ENCODE peak calls at places on chromosomes 11 and 22, in seven cellular contexts. Q, C, G, V, Y, U and F are unnamed samples.

GRCh38 chr11:64884019-64884418 is 5.6 kb upstream of the EHD1 start:
- DNase-seq in U (no peak), Y (no peak), V (no peak), Q (no peak), G (no peak), C (no peak), F (no peak)

GRCh38 chr11:117842131-117842941 is 17.8 kb upstream of the FXYD2 start:
- DNase-seq in V (no peak), C (no peak), Y (no peak), G (no peak), Q (no peak), U (peak; percentile 17), F (no peak)

GRCh38 chr11:91798240-91798639 is 426.4 kb upstream of the FAT3 start:
- DNase-seq in V (no peak), Y (no peak), G (no peak), C (no peak), Q (no peak), U (no peak), F (no peak)

GRCh38 chr22:20117656-20118571 is 888 bp upstream of the TRMT2A start:
- DNase-seq in G (peak; percentile 43), U (no peak), C (peak; percentile 53), Q (peak; percentile 33), Y (no peak), V (peak; percentile 30), F (peak; percentile 47)

GRCh38 chr11:69123593-69124545 is 31.9 kb upstream of the SMIM38 start:
- DNase-seq in Y (no peak), Q (no peak), C (no peak), G (no peak), V (no peak), U (no peak), F (no peak)

GRCh38 chr22:29603358-29604191 is at the start of gene NF2:
- DNase-seq in U (peak; percentile 98), Y (peak; percentile 98), C (peak; percentile 99), G (peak; percentile 99), V (peak; percentile 100), Q (peak; percentile 99), F (peak; percentile 97)

GRCh38 chr22:36411589-36412258 is 24.0 kb upstream of the MYH9 start:
- DNase-seq in Q (peak; percentile 69), V (no peak), G (peak; percentile 19), Y (no peak), C (no peak), U (no peak), F (no peak)

GRCh38 chr11:20406484-20406883 is 19.0 kb downstream of the PRMT3 start:
- DNase-seq in V (no peak), C (no peak), U (no peak), Y (no peak), Q (no peak), G (no peak), F (no peak)

GRCh38 chr11:70270877-70271634 is 566 bp downstream of the PPFIA1 start:
- DNase-seq in Y (peak; percentile 47), V (peak; percentile 68), G (peak; percentile 46), C (no peak), Q (peak; percentile 45), U (no peak), F (peak; percentile 32)

GRCh38 chr11:59669611-59670009 is 773 bp upstream of the PATL1 start:
- DNase-seq in G (no peak), V (peak; percentile 80), U (peak; percentile 31), Y (peak; percentile 41), C (no peak), Q (no peak), F (no peak)

GRCh38 chr11:29306527-29306926 is 710.3 kb downstream of the KCNA4 start:
- DNase-seq in C (no peak), Y (peak; percentile 55), U (no peak), Q (no peak), G (no peak), V (peak; percentile 92), F (no peak)

GRCh38 chr11:121446752-121447156 is 5.4 kb upstream of the SORL1 start:
- DNase-seq in U (no peak), Y (peak; percentile 41), C (no peak), Q (no peak), G (no peak), V (peak; percentile 19), F (no peak)

GRCh38 chr11:102279641-102280170 is 37.6 kb upstream of the BIRC3 start:
- DNase-seq in C (no peak), V (peak; percentile 75), G (no peak), Q (peak; percentile 60), U (no peak), Y (peak; percentile 63), F (no peak)

GRCh38 chr22:46537221-46537945 is at the start of gene CELSR1:
- DNase-seq in Y (peak; percentile 55), Q (no peak), G (no peak), C (no peak), U (no peak), V (peak; percentile 40), F (no peak)

GRCh38 chr11:36376888-36377758 is 81.0 kb downstream of the PRR5L start:
- DNase-seq in Y (no peak), U (no peak), C (peak; percentile 72), G (peak; percentile 37), V (peak; percentile 71), Q (peak; percentile 84), F (peak; percentile 28)

GRCh38 chr11:73141309-73142127 is 600 bp downstream of the FCHSD2 start:
- DNase-seq in Y (peak; percentile 62), U (no peak), C (peak; percentile 40), G (peak; percentile 41), V (peak; percentile 88), Q (peak; percentile 79), F (peak; percentile 69)

GRCh38 chr11:47987781-47988180 is 7.4 kb downstream of the PTPRJ start:
- DNase-seq in G (no peak), Y (no peak), C (no peak), Q (no peak), U (peak; percentile 33), V (no peak), F (no peak)

GRCh38 chr11:105468154-105468553 is 141.7 kb upstream of the GRIA4 start:
- DNase-seq in V (peak; percentile 48), G (no peak), U (no peak), C (no peak), Q (no peak), Y (no peak), F (no peak)

GRCh38 chr22:45317551-45318167 is 7.9 kb downstream of the FAM118A start:
- DNase-seq in U (peak; percentile 83), Y (peak; percentile 9), C (no peak), V (peak; percentile 64), G (peak; percentile 59), Q (no peak), F (peak; percentile 34)

GRCh38 chr22:30031328-30031727 is 48.9 kb upstream of the HORMAD2 start:
- DNase-seq in C (no peak), U (no peak), G (no peak), V (no peak), Q (no peak), Y (no peak), F (no peak)

GRCh38 chr11:20599424-20600346 is at the start of gene SLC6A5:
- DNase-seq in U (no peak), V (peak; percentile 73), Q (peak; percentile 69), G (no peak), Y (peak; percentile 33), C (no peak), F (no peak)

GRCh38 chr11:26842458-26842841 is 120.6 kb upstream of the SLC5A12 start:
- DNase-seq in U (no peak), G (no peak), C (no peak), Y (no peak), V (peak; percentile 75), Q (no peak), F (no peak)

GRCh38 chr22:43886231-43886630 is 5.6 kb downstream of the PNPLA5 start:
- DNase-seq in C (no peak), U (no peak), Y (no peak), Q (no peak), V (no peak), G (no peak), F (no peak)

GRCh38 chr11:15800121-15800800 is 556.1 kb downstream of the SOX6 start:
- DNase-seq in V (peak; percentile 92), Y (peak; percentile 4), Q (no peak), G (no peak), C (no peak), U (peak; percentile 44), F (no peak)

GRCh38 chr11:128210148-128210940 is 377.0 kb downstream of the ETS1 start:
- DNase-seq in C (no peak), G (no peak), U (peak; percentile 37), V (peak; percentile 96), Q (no peak), Y (peak; percentile 100), F (no peak)

GRCh38 chr22:38832005-38832978 is 11.5 kb downstream of the NPTXR start:
- DNase-seq in G (no peak), C (no peak), Y (no peak), V (no peak), Q (no peak), U (no peak), F (no peak)

GRCh38 chr22:46019351-46019750 is 42.4 kb upstream of the WNT7B start:
- DNase-seq in V (no peak), U (no peak), C (no peak), G (no peak), Y (peak; percentile 51), Q (no peak), F (no peak)

GRCh38 chr11:15720460-15720859 is 605.7 kb downstream of the INSC start:
- DNase-seq in U (no peak), C (no peak), G (no peak), Q (no peak), Y (no peak), V (peak; percentile 33), F (no peak)

GRCh38 chr11:103794262-103794661 is 242.2 kb upstream of the DDI1 start:
- DNase-seq in Y (no peak), U (no peak), G (no peak), V (peak; percentile 89), C (no peak), Q (no peak), F (no peak)

GRCh38 chr11:70540196-70540595 is 141.9 kb downstream of the CTTN start:
- DNase-seq in V (no peak), C (no peak), Q (no peak), U (no peak), Y (no peak), G (no peak), F (no peak)

GRCh38 chr22:48779211-48779643 is 1048.4 kb downstream of the BRD1 start:
- DNase-seq in Q (no peak), Y (no peak), C (no peak), U (no peak), G (no peak), V (no peak), F (no peak)
- H3K9me3 ChIP-seq in Q (peaks cover 2% of the 10 kb centered on the region), Y (no peaks in the 10 kb centered on the region), C (no peaks in the 10 kb centered on the region), U (peaks cover 18% of the 10 kb centered on the region), G (no peaks in the 10 kb centered on the region), V (no peaks in the 10 kb centered on the region), F (no peaks in the 10 kb centered on the region)

GRCh38 chr11:66720223-66720898 is 8.7 kb downstream of the SPTBN2 start:
- DNase-seq in C (no peak), U (peak; percentile 85), V (peak; percentile 15), Q (no peak), G (no peak), Y (peak; percentile 99), F (no peak)
- H3K9me3 ChIP-seq in C (no peaks in the 10 kb centered on the region), U (no peaks in the 10 kb centered on the region), V (no peaks in the 10 kb centered on the region), Q (no peaks in the 10 kb centered on the region), G (no peaks in the 10 kb centered on the region), Y (no peaks in the 10 kb centered on the region), F (no peaks in the 10 kb centered on the region)

GRCh38 chr11:2489103-2489502 is 44.3 kb downstream of the KCNQ1 start:
- DNase-seq in G (no peak), V (no peak), Y (no peak), C (no peak), Q (no peak), U (no peak), F (no peak)
- H3K9me3 ChIP-seq in G (peaks cover 32% of the 10 kb centered on the region), V (no peaks in the 10 kb centered on the region), Y (peaks cover 13% of the 10 kb centered on the region), C (peaks cover 11% of the 10 kb centered on the region), Q (no peaks in the 10 kb centered on the region), U (peaks cover 11% of the 10 kb centered on the region), F (peaks cover 20% of the 10 kb centered on the region)

GRCh38 chr22:49436056-49436455 is 391.6 kb downstream of the BRD1 start:
- DNase-seq in C (no peak), U (no peak), G (no peak), V (no peak), Y (no peak), Q (no peak), F (no peak)
- H3K9me3 ChIP-seq in C (no peaks in the 10 kb centered on the region), U (no peaks in the 10 kb centered on the region), G (no peaks in the 10 kb centered on the region), V (no peaks in the 10 kb centered on the region), Y (no peaks in the 10 kb centered on the region), Q (no peaks in the 10 kb centered on the region), F (no peaks in the 10 kb centered on the region)